ENCODE peak calls at places on chromosomes 6 and 20, in five cellular contexts. V, M, W, P and Z are unnamed samples.

GRCh38 chr6:101393291-101394251 is at the start of gene GRIK2:
- DNase-seq in V (peak; percentile 72), M (no peak), W (peak; percentile 80), P (peak; percentile 78), Z (no peak)

GRCh38 chr20:24804481-24805206 is 144.4 kb upstream of the CST7 start:
- DNase-seq in V (no peak), M (no peak), W (no peak), P (no peak), Z (peak; percentile 65)

GRCh38 chr6:6699741-6700367 is 111.3 kb downstream of the LY86 start:
- DNase-seq in V (peak; percentile 88), M (no peak), W (peak; percentile 91), P (peak; percentile 75), Z (no peak)

GRCh38 chr6:43495409-43495941 is 14.7 kb downstream of the LRRC73 start:
- DNase-seq in V (no peak), M (no peak), W (no peak), P (no peak), Z (no peak)

GRCh38 chr6:3743541-3743940 is 8.0 kb downstream of the PXDC1 start:
- DNase-seq in V (no peak), M (no peak), W (no peak), P (no peak), Z (no peak)

GRCh38 chr20:32012159-32012682 is 2.0 kb downstream of the CCM2L start:
- DNase-seq in V (no peak), M (no peak), W (no peak), P (no peak), Z (peak; percentile 2)

GRCh38 chr6:166908812-166909211 is 47.5 kb downstream of the RNASET2 start:
- DNase-seq in V (no peak), M (no peak), W (no peak), P (no peak), Z (no peak)

GRCh38 chr20:43721429-43722152 is 5.2 kb downstream of the GTSF1L start:
- DNase-seq in V (peak; percentile 91), M (no peak), W (no peak), P (peak; percentile 23), Z (no peak)

GRCh38 chr6:74458536-74458935 is 747.3 kb downstream of the COL12A1 start:
- DNase-seq in V (no peak), M (no peak), W (no peak), P (no peak), Z (no peak)

GRCh38 chr6:43687437-43688347 is at the start of gene MRPS18A:
- DNase-seq in V (peak; percentile 88), M (peak; percentile 80), W (peak; percentile 68), P (peak; percentile 87), Z (peak; percentile 95)

GRCh38 chr6:88567696-88568095 is 395.7 kb downstream of the RNGTT start:
- DNase-seq in V (no peak), M (no peak), W (no peak), P (no peak), Z (no peak)

GRCh38 chr6:68572525-68572924 is 62.6 kb upstream of the ADGRB3 start:
- DNase-seq in V (peak; percentile 22), M (no peak), W (peak; percentile 52), P (peak; percentile 23), Z (no peak)

GRCh38 chr6:108169801-108170606 is 4.2 kb downstream of the NR2E1 start:
- DNase-seq in V (no peak), M (no peak), W (no peak), P (no peak), Z (no peak)

GRCh38 chr20:20894753-20895152 is 182.3 kb upstream of the RALGAPA2 start:
- DNase-seq in V (peak; percentile 61), M (no peak), W (no peak), P (no peak), Z (no peak)

GRCh38 chr6:69791065-69791471 is 5.7 kb downstream of the LMBRD1 start:
- DNase-seq in V (peak; percentile 2), M (no peak), W (peak; percentile 22), P (peak; percentile 11), Z (no peak)

GRCh38 chr6:147167576-147168461 is 36.4 kb upstream of the STXBP5 start:
- DNase-seq in V (no peak), M (no peak), W (no peak), P (no peak), Z (no peak)